ENCODE peak calls at places on chromosomes 7 and 10, in five cellular contexts. F is neural progenitor cell, O is HCT116, K is SK-N-SH, N is GM23248. X is an unnamed sample.

GRCh38 chr7:116269466-116269865 is 59.1 kb downstream of the TES start:
- DNase-seq in F (no peak), O (no peak), K (no peak), N (no peak), X (no peak)

GRCh38 chr10:131888186-131888604 is 12.6 kb upstream of the PPP2R2D start:
- DNase-seq in F (no peak), O (peak; percentile 48), K (no peak), N (peak; percentile 18), X (peak; percentile 2)

GRCh38 chr7:21028990-21029337 is 242.3 kb upstream of the SP8 start:
- DNase-seq in F (peak; percentile 53), O (no peak), K (no peak), N (no peak), X (no peak)

GRCh38 chr10:104892879-104893278 is 251.8 kb downstream of the SORCS3 start:
- DNase-seq in F (no peak), O (no peak), K (no peak), N (no peak), X (no peak)

GRCh38 chr10:15427836-15428414 is 56.8 kb upstream of the FAM171A1 start:
- DNase-seq in F (peak; percentile 62), O (peak; percentile 35), K (peak; percentile 58), N (peak; percentile 68), X (peak; percentile 68)

GRCh38 chr7:32803742-32804141 is 87.8 kb downstream of the KBTBD2 start:
- DNase-seq in F (no peak), O (no peak), K (no peak), N (no peak), X (no peak)

GRCh38 chr10:113158183-113158582 is 208.1 kb downstream of the TCF7L2 start:
- DNase-seq in F (no peak), O (no peak), K (peak; percentile 46), N (peak; percentile 27), X (no peak)

GRCh38 chr10:19347592-19347991 is 299.0 kb downstream of the MALRD1 start:
- DNase-seq in F (peak; percentile 39), O (no peak), K (peak; percentile 2), N (peak; percentile 4), X (peak; percentile 12)

GRCh38 chr10:46293832-46294640 is 7.2 kb downstream of the ANTXRL start:
- DNase-seq in F (no peak), O (no peak), K (no peak), N (no peak), X (no peak)

GRCh38 chr7:100215895-100216294 is 3.9 kb upstream of the PVRIG start:
- DNase-seq in F (no peak), O (no peak), K (no peak), N (peak; percentile 47), X (no peak)

GRCh38 chr7:100221767-100222444 is 2.2 kb downstream of the PVRIG start:
- DNase-seq in F (no peak), O (no peak), K (no peak), N (no peak), X (no peak)

GRCh38 chr7:100222445-100223132 is 2.8 kb downstream of the PVRIG start:
- DNase-seq in F (no peak), O (no peak), K (no peak), N (no peak), X (no peak)

GRCh38 chr7:100219271-100219737 is 445 bp upstream of the PVRIG start:
- DNase-seq in F (no peak), O (no peak), K (no peak), N (no peak), X (no peak)

GRCh38 chr7:100220833-100221718 is 1.3 kb downstream of the PVRIG start:
- DNase-seq in F (no peak), O (no peak), K (no peak), N (no peak), X (no peak)
- TF ChIP-seq EZH2phosphoT487 in F (no peak), O (no peak), K (no peak), N (no peak), X (no peak)

DNA sequence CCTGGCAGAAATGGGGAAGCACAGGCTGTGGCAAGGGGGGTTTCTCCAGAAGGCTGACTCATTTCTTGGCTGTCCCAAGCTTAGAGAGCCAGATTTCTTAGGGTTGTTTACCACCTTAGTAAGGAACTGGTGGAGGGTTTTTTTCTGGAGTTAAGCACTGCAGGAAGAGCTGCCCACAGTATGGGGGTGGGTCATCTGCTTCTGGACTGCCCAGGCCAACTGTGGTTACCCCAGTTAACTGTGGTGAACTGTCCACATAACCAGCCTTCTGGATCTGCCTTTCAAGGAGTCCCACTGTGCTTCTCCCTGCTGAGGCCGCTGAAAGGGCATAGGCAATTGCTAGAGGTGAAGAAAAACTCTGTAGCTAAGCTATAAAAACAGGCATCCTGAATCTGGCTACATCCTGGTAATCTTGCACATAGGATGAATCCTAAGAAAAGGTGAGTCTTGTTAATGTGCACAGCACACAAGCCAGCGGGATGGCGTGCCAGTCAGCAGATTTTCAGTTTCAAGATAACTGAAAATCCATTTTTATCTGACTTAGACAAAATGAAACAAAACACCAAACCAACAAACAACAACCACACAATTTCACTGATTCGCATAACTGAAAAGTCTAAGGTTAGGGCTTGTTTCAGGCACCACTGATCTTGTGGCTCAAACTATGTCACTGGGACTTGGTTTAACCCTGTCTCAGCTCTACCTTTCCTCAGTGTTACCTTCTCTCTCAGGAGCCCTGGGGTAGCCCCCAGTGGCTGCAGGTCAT is 21.6 kb upstream of the TSPAN33 start:
- DNase-seq in F (no peak), O (no peak), K (no peak), N (no peak), X (no peak)
- H3K27ac ChIP-seq in F (no peak overlapping the region), O (no peak overlapping the region), K (no peak overlapping the region), N (no peak overlapping the region), X (no peak overlapping the region)

GRCh38 chr7:100430450-100431285 is 1.0 kb downstream of the MEPCE start:
- DNase-seq in F (peak; percentile 18), O (no peak), K (peak; percentile 59), N (peak; percentile 55), X (no peak)

GRCh38 chr7:100432621-100433275 is 3.1 kb downstream of the MEPCE start:
- DNase-seq in F (no peak), O (no peak), K (no peak), N (no peak), X (no peak)

GRCh38 chr7:100433276-100433591 is 3.1 kb downstream of the PPP1R35 start:
- DNase-seq in F (no peak), O (no peak), K (no peak), N (no peak), X (no peak)

GRCh38 chr7:100431286-100431735 is 1.7 kb downstream of the MEPCE start:
- DNase-seq in F (no peak), O (no peak), K (no peak), N (no peak), X (no peak)

DNA sequence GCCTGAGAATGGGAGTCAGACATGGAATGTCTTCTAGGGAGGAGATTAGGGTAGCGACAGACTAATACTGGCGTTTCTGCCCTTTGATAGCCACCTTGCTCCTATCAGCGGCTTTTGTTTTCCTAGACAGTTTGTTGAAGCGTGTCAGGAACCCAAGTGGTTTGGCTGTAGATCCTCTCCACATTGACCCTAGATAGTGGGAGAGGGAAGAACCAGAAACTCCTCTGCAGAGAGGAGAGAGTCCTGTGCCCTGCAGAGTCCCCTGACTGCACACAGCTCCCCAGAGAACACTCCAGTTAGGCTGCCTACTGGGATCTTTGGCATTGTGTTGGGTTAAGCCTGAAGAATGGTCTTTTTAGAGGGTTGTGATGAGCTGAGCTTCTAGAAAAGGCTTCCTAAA is 2.4 kb downstream of the MEPCE start:
- DNase-seq in F (no peak), O (no peak), K (no peak), N (no peak), X (no peak)
- H3K4me3 ChIP-seq in F (peak overlapping the region; percentile 71), O (no peak overlapping the region), K (peak overlapping the region; percentile 6), N (no peak overlapping the region), X (no peak overlapping the region)

GRCh38 chr10:58158806-58159205 is 108.9 kb downstream of the IPMK start:
- DNase-seq in F (no peak), O (no peak), K (peak; percentile 25), N (peak; percentile 30), X (no peak)
- TF ChIP-seq EZH2phosphoT487 in F (no peak), O (no peak), K (no peak), N (no peak), X (no peak)

GRCh38 chr10:108850138-108850854 is 1073.0 kb downstream of the XPNPEP1 start:
- DNase-seq in F (no peak), O (no peak), K (no peak), N (no peak), X (no peak)

GRCh38 chr10:108848016-108848415 is 1075.3 kb downstream of the XPNPEP1 start:
- DNase-seq in F (no peak), O (no peak), K (no peak), N (peak; percentile 33), X (no peak)

GRCh38 chr10:108849688-108850087 is 1073.6 kb downstream of the XPNPEP1 start:
- DNase-seq in F (no peak), O (no peak), K (no peak), N (no peak), X (no peak)

DNA sequence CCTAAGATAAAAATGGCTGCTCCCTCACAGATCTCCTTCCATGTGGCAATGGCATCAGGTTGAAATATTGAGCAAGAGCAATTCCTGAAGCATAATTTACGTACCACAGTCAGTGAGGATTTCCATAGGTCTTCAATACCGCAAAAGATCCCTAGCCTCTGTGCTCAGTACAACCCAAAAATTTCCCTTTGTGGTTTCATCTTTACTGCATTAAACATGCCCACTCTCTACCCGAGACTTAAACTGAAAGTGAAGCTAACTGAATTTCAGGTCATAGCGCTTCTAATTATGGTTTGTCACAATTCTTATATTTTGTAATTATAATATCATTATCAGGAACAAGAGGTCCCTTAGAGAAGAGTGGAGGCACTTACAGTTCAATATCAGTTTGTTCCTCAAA is 1071.1 kb downstream of the XPNPEP1 start:
- DNase-seq in F (no peak), O (no peak), K (no peak), N (no peak), X (no peak)
- H3K27ac ChIP-seq in F (no peak overlapping the region), O (no peak overlapping the region), K (no peak overlapping the region), N (no peak overlapping the region), X (no peak overlapping the region)

GRCh38 chr10:25177754-25178135 is 2.9 kb downstream of the GPR158 start:
- DNase-seq in F (no peak), O (no peak), K (no peak), N (no peak), X (no peak)

GRCh38 chr10:25177093-25177753 is 2.4 kb downstream of the GPR158 start:
- DNase-seq in F (no peak), O (no peak), K (no peak), N (no peak), X (no peak)

GRCh38 chr10:25175527-25176420 is 973 bp downstream of the GPR158 start:
- DNase-seq in F (peak; percentile 75), O (no peak), K (peak; percentile 55), N (peak; percentile 28), X (peak; percentile 65)

GRCh38 chr10:25176421-25176968 is 1.7 kb downstream of the GPR158 start:
- DNase-seq in F (peak; percentile 60), O (no peak), K (peak; percentile 47), N (peak; percentile 24), X (no peak)

GRCh38 chr10:25174461-25175230 is at the start of gene GPR158:
- DNase-seq in F (peak; percentile 95), O (peak; percentile 70), K (peak; percentile 90), N (peak; percentile 82), X (peak; percentile 93)
- H3K4me3 ChIP-seq in F (peak within 1 kb of the TSS; percentile 59), O (peak within 1 kb of the TSS; percentile 33), K (peak within 1 kb of the TSS; percentile 59), N (peak within 1 kb of the TSS; percentile 68), X (peak within 1 kb of the TSS; percentile 35)

X was measured in hepatocyte.